ENCODE peak calls at places on chromosomes 2 and 18, in nine cellular contexts. Q, C, L, B, J, Z, Y, O and W are unnamed samples.

GRCh38 chr2:28613616-28614501 is 118.0 kb downstream of the PLB1 start:
- DNase-seq in Q (no peak), C (peak), L (no peak), B (no peak), J (peak), Z (peak), Y (no peak), O (no peak), W (peak)

GRCh38 chr2:105521176-105521575 is 122.3 kb upstream of the FHL2 start:
- DNase-seq in Q (peak), C (no peak), L (peak), B (no peak), J (no peak), Z (peak), Y (peak), O (no peak), W (no peak)

GRCh38 chr2:139946690-139947089 is 1166.5 kb upstream of the NXPH2 start:
- DNase-seq in Q (no peak), C (no peak), L (no peak), B (no peak), J (no peak), Z (peak), Y (no peak), O (no peak), W (no peak)

GRCh38 chr18:75211721-75212625 is 1.4 kb downstream of the TSHZ1 start:
- DNase-seq in Q (peak), C (no peak), L (no peak), B (no peak), J (peak), Z (peak), Y (peak), O (no peak), W (no peak)

GRCh38 chr2:16218651-16219050 is 278.3 kb downstream of the MYCN start:
- DNase-seq in Q (peak), C (no peak), L (no peak), B (no peak), J (peak), Z (peak), Y (peak), O (no peak), W (no peak)

GRCh38 chr2:133146893-133147292 is 421.4 kb downstream of the NCKAP5 start:
- DNase-seq in Q (no peak), C (no peak), L (peak), B (no peak), J (no peak), Z (no peak), Y (no peak), O (no peak), W (no peak)

GRCh38 chr2:12211326-12212170 is 465.1 kb downstream of the LPIN1 start:
- DNase-seq in Q (peak), C (no peak), L (no peak), B (no peak), J (no peak), Z (no peak), Y (no peak), O (no peak), W (no peak)

GRCh38 chr2:127647242-127648190 is 1.6 kb downstream of the GPR17 start:
- DNase-seq in Q (no peak), C (peak), L (peak), B (no peak), J (no peak), Z (no peak), Y (no peak), O (no peak), W (no peak)

GRCh38 chr2:231530099-231531085 is at the start of gene NMUR1:
- DNase-seq in Q (peak), C (no peak), L (no peak), B (no peak), J (peak), Z (peak), Y (no peak), O (no peak), W (no peak)

GRCh38 chr2:43754180-43754579 is 19.7 kb upstream of the DYNC2LI1 start:
- DNase-seq in Q (no peak), C (no peak), L (no peak), B (no peak), J (no peak), Z (no peak), Y (no peak), O (no peak), W (no peak)

GRCh38 chr2:169361706-169362345 is 508 bp downstream of the LRP2 start:
- DNase-seq in Q (peak), C (no peak), L (no peak), B (no peak), J (peak), Z (peak), Y (peak), O (peak), W (no peak)

GRCh38 chr2:196854629-196855028 is 45.5 kb upstream of the C2orf66 start:
- DNase-seq in Q (no peak), C (no peak), L (no peak), B (no peak), J (no peak), Z (no peak), Y (no peak), O (no peak), W (no peak)

GRCh38 chr2:101844055-101844635 is 146.6 kb downstream of the MAP4K4 start:
- DNase-seq in Q (no peak), C (peak), L (peak), B (peak), J (no peak), Z (no peak), Y (no peak), O (no peak), W (no peak)

GRCh38 chr2:190431907-190432306 is 23.8 kb downstream of the MFSD6 start:
- DNase-seq in Q (no peak), C (no peak), L (no peak), B (no peak), J (no peak), Z (no peak), Y (no peak), O (no peak), W (no peak)

GRCh38 chr18:75977069-75977468 is 518.0 kb downstream of the ZNF516 start:
- DNase-seq in Q (no peak), C (no peak), L (peak), B (no peak), J (no peak), Z (no peak), Y (no peak), O (no peak), W (no peak)

GRCh38 chr2:100924122-100924519 is 78.0 kb upstream of the RPL31 start:
- DNase-seq in Q (no peak), C (no peak), L (no peak), B (no peak), J (no peak), Z (no peak), Y (no peak), O (no peak), W (no peak)

GRCh38 chr18:46563317-46563716 is 93.7 kb downstream of the LOXHD1 start:
- DNase-seq in Q (no peak), C (no peak), L (no peak), B (no peak), J (no peak), Z (peak), Y (no peak), O (no peak), W (no peak)

GRCh38 chr18:46632401-46633089 is 24.5 kb downstream of the LOXHD1 start:
- DNase-seq in Q (peak), C (no peak), L (peak), B (no peak), J (no peak), Z (no peak), Y (no peak), O (no peak), W (peak)

GRCh38 chr2:27369471-27370025 is 590 bp downstream of the EIF2B4 start:
- DNase-seq in Q (no peak), C (peak), L (peak), B (no peak), J (no peak), Z (no peak), Y (no peak), O (no peak), W (no peak)

GRCh38 chr2:57882895-57883515 is 163.6 kb upstream of the VRK2 start:
- DNase-seq in Q (no peak), C (no peak), L (no peak), B (no peak), J (no peak), Z (no peak), Y (no peak), O (no peak), W (no peak)

GRCh38 chr18:31506024-31506742 is 8.2 kb downstream of the DSG2 start:
- DNase-seq in Q (no peak), C (peak), L (peak), B (no peak), J (no peak), Z (no peak), Y (no peak), O (no peak), W (no peak)

GRCh38 chr2:219638217-219638947 is 11.0 kb downstream of the SLC4A3 start:
- DNase-seq in Q (no peak), C (no peak), L (no peak), B (no peak), J (no peak), Z (peak), Y (peak), O (no peak), W (no peak)

GRCh38 chr2:98479959-98480524 is 35.4 kb downstream of the INPP4A start:
- DNase-seq in Q (no peak), C (no peak), L (peak), B (no peak), J (peak), Z (no peak), Y (no peak), O (no peak), W (no peak)

GRCh38 chr2:73982140-73982617 is 2.5 kb upstream of the TET3 start:
- DNase-seq in Q (no peak), C (no peak), L (peak), B (no peak), J (peak), Z (no peak), Y (no peak), O (no peak), W (no peak)

GRCh38 chr2:160674076-160674630 is 180.5 kb upstream of the RBMS1 start:
- DNase-seq in Q (no peak), C (no peak), L (no peak), B (no peak), J (no peak), Z (no peak), Y (no peak), O (no peak), W (no peak)

GRCh38 chr2:177363332-177363731 is 29.2 kb upstream of the AGPS start:
- DNase-seq in Q (no peak), C (no peak), L (no peak), B (no peak), J (no peak), Z (no peak), Y (no peak), O (no peak), W (no peak)

GRCh38 chr2:23668756-23669304 is 258.1 kb downstream of the ATAD2B start:
- DNase-seq in Q (no peak), C (no peak), L (no peak), B (no peak), J (no peak), Z (no peak), Y (no peak), O (no peak), W (no peak)

GRCh38 chr2:184599054-184599874 is 935 bp downstream of the ZNF804A start:
- DNase-seq in Q (no peak), C (peak), L (no peak), B (no peak), J (no peak), Z (no peak), Y (no peak), O (no peak), W (no peak)

GRCh38 chr2:3585239-3586109 is 9.4 kb upstream of the COLEC11 start:
- DNase-seq in Q (no peak), C (peak), L (peak), B (no peak), J (peak), Z (no peak), Y (peak), O (no peak), W (no peak)

GRCh38 chr2:42048318-42049251 is 764 bp downstream of the PKDCC start:
- DNase-seq in Q (no peak), C (no peak), L (peak), B (no peak), J (no peak), Z (peak), Y (no peak), O (no peak), W (no peak)

GRCh38 chr2:241559489-241560180 is 1.1 kb downstream of the BOK start:
- DNase-seq in Q (peak), C (peak), L (peak), B (no peak), J (peak), Z (peak), Y (peak), O (no peak), W (no peak)

GRCh38 chr2:241562269-241562891 is 3.8 kb downstream of the BOK start:
- DNase-seq in Q (no peak), C (no peak), L (no peak), B (no peak), J (no peak), Z (no peak), Y (no peak), O (no peak), W (no peak)

GRCh38 chr2:241561811-241562210 is 3.3 kb downstream of the BOK start:
- DNase-seq in Q (peak), C (peak), L (peak), B (no peak), J (peak), Z (no peak), Y (no peak), O (peak), W (no peak)

GRCh38 chr2:241560181-241560882 is 1.8 kb downstream of the BOK start:
- DNase-seq in Q (no peak), C (no peak), L (no peak), B (no peak), J (no peak), Z (no peak), Y (no peak), O (no peak), W (no peak)

GRCh38 chr2:241560883-241561474 is 2.4 kb downstream of the BOK start:
- DNase-seq in Q (no peak), C (peak), L (no peak), B (no peak), J (no peak), Z (no peak), Y (no peak), O (no peak), W (no peak)
- H3K4me3 ChIP-seq in Q (no peak), C (peak), L (peak), B (peak), J (no peak), Z (no peak), Y (no peak), O (peak), W (peak)

GRCh38 chr2:121101093-121101715 is 183.8 kb downstream of the TFCP2L1 start:
- DNase-seq in Q (no peak), C (no peak), L (no peak), B (no peak), J (no peak), Z (no peak), Y (no peak), O (no peak), W (no peak)

GRCh38 chr2:121096611-121097010 is 188.4 kb downstream of the TFCP2L1 start:
- DNase-seq in Q (no peak), C (no peak), L (no peak), B (no peak), J (no peak), Z (no peak), Y (no peak), O (no peak), W (no peak)

GRCh38 chr2:121102949-121103348 is 182.1 kb downstream of the TFCP2L1 start:
- DNase-seq in Q (no peak), C (no peak), L (no peak), B (no peak), J (no peak), Z (no peak), Y (no peak), O (no peak), W (no peak)

GRCh38 chr2:121098556-121098955 is 186.4 kb downstream of the TFCP2L1 start:
- DNase-seq in Q (no peak), C (no peak), L (no peak), B (no peak), J (no peak), Z (no peak), Y (no peak), O (no peak), W (no peak)

GRCh38 chr2:121099329-121100318 is 185.4 kb downstream of the TFCP2L1 start:
- DNase-seq in Q (no peak), C (no peak), L (no peak), B (no peak), J (no peak), Z (peak), Y (peak), O (no peak), W (no peak)
- TF ChIP-seq CTCF in Q (no peak), C (peak), L (peak), B (peak), J (peak), Z (peak), Y (peak), O (peak), W (peak)

DNA sequence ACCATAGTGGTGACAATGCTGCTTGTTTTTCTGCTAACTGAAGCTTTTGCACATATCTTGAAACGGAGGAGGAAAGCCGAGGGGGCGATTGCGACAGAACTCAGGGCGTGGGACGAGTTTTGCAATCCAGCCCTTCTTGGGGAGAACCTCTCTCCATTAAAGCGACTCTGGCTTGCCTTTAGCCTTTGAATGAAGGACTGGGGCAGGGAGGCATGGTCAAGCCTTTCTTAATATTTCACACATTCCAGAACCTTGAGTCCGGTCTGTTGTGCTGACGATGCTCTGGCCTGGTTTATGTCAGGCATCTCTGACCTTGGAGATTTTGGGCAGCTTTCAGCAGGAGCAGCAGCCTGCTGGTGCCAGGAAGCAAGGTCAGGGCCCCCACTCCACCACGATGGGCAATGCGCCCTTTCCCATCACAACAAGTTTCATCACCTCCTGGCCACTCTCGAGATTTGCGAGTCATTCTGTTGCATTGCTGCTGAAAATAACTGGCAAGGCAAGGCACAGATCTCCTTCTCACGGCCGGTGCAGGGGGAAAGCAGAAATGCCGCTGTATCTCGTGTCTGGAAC is 10.8 kb downstream of the EMILIN2 start:
- DNase-seq in Q (peak), C (peak), L (peak), B (peak), J (peak), Z (no peak), Y (peak), O (no peak), W (no peak)
- H3K4me3 ChIP-seq in Q (no peak), C (no peak), L (peak), B (peak), J (no peak), Z (no peak), Y (no peak), O (no peak), W (no peak)

GRCh38 chr18:9386872-9387271 is 52.3 kb downstream of the TWSG1 start:
- DNase-seq in Q (peak), C (no peak), L (no peak), B (no peak), J (no peak), Z (no peak), Y (no peak), O (no peak), W (no peak)

GRCh38 chr18:9387891-9388290 is 53.3 kb downstream of the TWSG1 start:
- DNase-seq in Q (no peak), C (no peak), L (no peak), B (no peak), J (no peak), Z (no peak), Y (no peak), O (no peak), W (no peak)

GRCh38 chr18:9389706-9390105 is 55.1 kb downstream of the TWSG1 start:
- DNase-seq in Q (no peak), C (no peak), L (no peak), B (no peak), J (no peak), Z (no peak), Y (no peak), O (no peak), W (no peak)

DNA sequence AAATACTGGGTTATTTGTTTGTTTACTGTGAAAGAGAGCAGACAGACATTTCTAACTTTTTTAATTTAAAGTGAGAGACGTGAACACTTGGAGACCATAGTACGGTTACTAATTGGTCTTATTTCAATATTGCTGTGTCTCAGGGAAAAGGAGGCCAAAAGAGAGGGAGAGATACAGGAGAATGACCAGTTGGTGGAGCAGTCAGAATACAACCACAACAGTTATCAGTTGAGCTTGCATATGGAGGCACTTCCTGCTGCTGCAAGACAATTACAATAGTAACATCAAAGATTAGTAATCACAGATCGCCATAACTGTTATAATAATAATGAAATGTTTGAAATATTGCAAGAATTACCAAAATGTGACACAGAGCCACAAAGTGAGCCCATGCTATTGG is 58.2 kb downstream of the TWSG1 start:
- DNase-seq in Q (peak), C (no peak), L (peak), B (no peak), J (no peak), Z (peak), Y (no peak), O (no peak), W (no peak)
- TF ChIP-seq CTCF in Q (peak), C (peak), L (peak), B (no peak), J (no peak), Z (no peak), Y (peak), O (no peak), W (peak)

GRCh38 chr18:33802955-33803354 is 224.9 kb downstream of the ASXL3 start:
- DNase-seq in Q (no peak), C (no peak), L (no peak), B (no peak), J (peak), Z (no peak), Y (no peak), O (no peak), W (no peak)
- H3K4me3 ChIP-seq in Q (no peak), C (no peak), L (no peak), B (no peak), J (no peak), Z (no peak), Y (no peak), O (no peak), W (no peak)

DNA sequence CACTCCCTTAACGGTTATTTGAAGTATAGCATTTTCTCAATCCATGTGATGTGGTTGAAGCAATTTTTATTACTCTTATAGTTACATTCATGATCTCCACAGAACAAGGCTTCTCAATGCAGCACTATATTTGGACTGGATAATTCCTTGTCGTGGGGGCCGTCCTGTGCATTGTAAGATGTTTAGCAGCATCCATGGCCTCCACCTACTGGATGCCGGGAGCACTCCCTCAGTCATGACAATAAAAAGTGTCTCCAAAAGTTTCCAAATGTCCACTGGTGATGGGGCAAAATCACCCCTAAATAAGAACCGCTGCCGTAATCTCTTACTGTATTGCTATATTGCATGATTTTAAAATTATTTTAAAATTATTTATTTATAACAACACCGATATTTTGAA is 110.6 kb upstream of the DDX18 start:
- DNase-seq in Q (no peak), C (no peak), L (no peak), B (no peak), J (no peak), Z (peak), Y (no peak), O (no peak), W (no peak)
- TF ChIP-seq CTCF in Q (no peak), C (no peak), L (no peak), B (no peak), J (no peak), Z (peak), Y (peak), O (no peak), W (no peak)